ENCODE peak calls at places on chromosomes 12 and 14, in seven cellular contexts. Z is transverse colon, O is ovary, W is epithelial cell of esophagus, S is fibroblast of pulmonary artery, J is astrocyte of the spinal cord, L is cardiac muscle cell. R is an unnamed sample.
A peak's percentile ranks its signal among the peaks of the same experiment; 100 is the strongest.

GRCh38 chr14:89748004-89748403 is 206.5 kb downstream of the EFCAB11 start:
- DNase-seq in Z (no peak), O (no peak), S (no peak), L (no peak), W (peak; percentile 69), J (peak; percentile 14), R (no peak)

GRCh38 chr12:48001426-48002178 is 2.7 kb downstream of the COL2A1 start:
- DNase-seq in O (peak; percentile 55), S (peak; percentile 24), J (peak; percentile 29), L (peak; percentile 43), Z (peak; percentile 54), W (peak; percentile 69), R (no peak)

GRCh38 chr14:70013269-70013873 is 134.2 kb downstream of the SMOC1 start:
- DNase-seq in L (peak; percentile 25), W (peak; percentile 56), S (peak; percentile 23), Z (peak; percentile 52), J (no peak), O (no peak), R (peak; percentile 55)

GRCh38 chr14:95504135-95505029 is 12.1 kb downstream of the SYNE3 start:
- DNase-seq in W (no peak), L (peak; percentile 81), S (peak; percentile 82), J (peak; percentile 60), O (no peak), Z (no peak), R (peak; percentile 82)

GRCh38 chr14:54877015-54877702 is 25.5 kb downstream of the GCH1 start:
- DNase-seq in W (no peak), Z (no peak), O (no peak), L (peak; percentile 49), S (peak; percentile 42), J (no peak), R (no peak)

GRCh38 chr12:130495156-130495555 is 157.5 kb downstream of the PIWIL1 start:
- DNase-seq in S (no peak), L (no peak), W (no peak), Z (no peak), O (no peak), J (no peak), R (no peak)

GRCh38 chr14:67722293-67722692 is 20.6 kb downstream of the RDH12 start:
- DNase-seq in L (peak; percentile 75), S (peak; percentile 58), W (peak; percentile 25), O (peak; percentile 80), Z (peak; percentile 34), J (peak; percentile 27), R (no peak)

GRCh38 chr14:104262515-104263514 is 124.4 kb downstream of the KIF26A start:
- DNase-seq in W (no peak), J (no peak), O (peak; percentile 8), S (no peak), Z (peak; percentile 3), L (no peak), R (no peak)

GRCh38 chr14:37232907-37233481 is 35.3 kb downstream of the MIPOL1 start:
- DNase-seq in S (peak; percentile 71), O (no peak), Z (no peak), L (peak; percentile 68), W (peak; percentile 81), J (peak; percentile 66), R (peak; percentile 8)

GRCh38 chr12:20588057-20588456 is 107.1 kb upstream of the SLCO1C1 start:
- DNase-seq in W (no peak), O (no peak), Z (no peak), L (no peak), J (no peak), S (no peak), R (no peak)

GRCh38 chr14:62428429-62429203 is 616.6 kb downstream of the KCNH5 start:
- DNase-seq in W (peak; percentile 81), O (no peak), S (peak; percentile 77), L (peak; percentile 53), Z (no peak), J (peak; percentile 78), R (no peak)

GRCh38 chr14:96117101-96117897 is 78.1 kb downstream of the C14orf132 start:
- DNase-seq in Z (no peak), S (no peak), J (no peak), L (peak; percentile 27), O (no peak), W (peak; percentile 66), R (no peak)

GRCh38 chr12:19739195-19739776 is 300.0 kb downstream of the AEBP2 start:
- DNase-seq in L (peak; percentile 87), W (peak; percentile 64), Z (peak; percentile 16), O (no peak), J (peak; percentile 82), S (peak; percentile 90), R (peak; percentile 65)

GRCh38 chr12:29039013-29039412 is 110.1 kb upstream of the FAR2 start:
- DNase-seq in L (peak; percentile 98), S (peak; percentile 93), O (no peak), Z (no peak), J (peak; percentile 60), W (peak; percentile 20), R (no peak)

GRCh38 chr14:61524211-61524806 is 171.0 kb upstream of the HIF1A start:
- DNase-seq in O (no peak), J (peak; percentile 81), L (peak; percentile 88), Z (no peak), W (peak; percentile 73), S (peak; percentile 89), R (no peak)

GRCh38 chr12:27592548-27592947 is 68.5 kb downstream of the PPFIBP1 start:
- DNase-seq in S (peak; percentile 88), Z (no peak), W (peak; percentile 95), L (peak; percentile 72), J (peak; percentile 82), O (no peak), R (peak; percentile 46)

GRCh38 chr14:96567289-96567899 is 65.2 kb downstream of the PAPOLA start:
- DNase-seq in W (peak; percentile 46), Z (no peak), O (no peak), S (peak; percentile 67), J (peak; percentile 48), L (peak; percentile 65), R (peak; percentile 40)

GRCh38 chr14:72614365-72614764 is 279.5 kb downstream of the DPF3 start:
- DNase-seq in Z (no peak), L (no peak), J (no peak), W (no peak), O (no peak), S (no peak), R (no peak)

GRCh38 chr12:8465597-8465996 is 9.8 kb downstream of the CLEC6A start:
- DNase-seq in S (no peak), Z (no peak), J (no peak), W (no peak), L (no peak), O (no peak), R (no peak)

GRCh38 chr12:74957636-74958035 is 252.0 kb downstream of the KCNC2 start:
- DNase-seq in O (no peak), S (no peak), L (no peak), Z (no peak), W (no peak), J (no peak), R (no peak)

GRCh38 chr14:24079521-24080141 is 8.3 kb downstream of the CPNE6 start:
- DNase-seq in Z (no peak), J (no peak), S (no peak), L (no peak), O (no peak), W (no peak), R (no peak)

GRCh38 chr12:66149702-66150398 is 19.3 kb upstream of the LLPH start:
- DNase-seq in O (no peak), S (no peak), W (peak; percentile 12), J (no peak), Z (peak; percentile 64), L (peak; percentile 28), R (no peak)
- TF ChIP-seq CTCF in O (no peak), S (peak; percentile 21), W (peak; percentile 25), J (no peak), Z (peak; percentile 37), L (peak; percentile 10), R (no peak)

GRCh38 chr14:76538648-76539008 is 162.7 kb downstream of the ESRRB start:
- DNase-seq in O (no peak), Z (no peak), L (no peak), J (no peak), W (no peak), S (no peak), R (no peak)

GRCh38 chr14:76541594-76542219 is 165.8 kb downstream of the ESRRB start:
- DNase-seq in Z (no peak), W (no peak), S (no peak), J (no peak), L (no peak), O (no peak), R (no peak)

GRCh38 chr14:76539130-76539529 is 163.2 kb downstream of the ESRRB start:
- DNase-seq in S (no peak), O (no peak), Z (no peak), L (no peak), W (no peak), J (no peak), R (no peak)

GRCh38 chr14:76537912-76538647 is 162.1 kb downstream of the ESRRB start:
- DNase-seq in L (no peak), Z (no peak), O (no peak), J (no peak), S (no peak), W (no peak), R (no peak)
- H3K4me3 ChIP-seq in L (no peak overlapping the region), Z (no peak overlapping the region), O (no peak overlapping the region), J (no peak overlapping the region), S (no peak overlapping the region), W (no peak overlapping the region), R (no peak overlapping the region)

DNA sequence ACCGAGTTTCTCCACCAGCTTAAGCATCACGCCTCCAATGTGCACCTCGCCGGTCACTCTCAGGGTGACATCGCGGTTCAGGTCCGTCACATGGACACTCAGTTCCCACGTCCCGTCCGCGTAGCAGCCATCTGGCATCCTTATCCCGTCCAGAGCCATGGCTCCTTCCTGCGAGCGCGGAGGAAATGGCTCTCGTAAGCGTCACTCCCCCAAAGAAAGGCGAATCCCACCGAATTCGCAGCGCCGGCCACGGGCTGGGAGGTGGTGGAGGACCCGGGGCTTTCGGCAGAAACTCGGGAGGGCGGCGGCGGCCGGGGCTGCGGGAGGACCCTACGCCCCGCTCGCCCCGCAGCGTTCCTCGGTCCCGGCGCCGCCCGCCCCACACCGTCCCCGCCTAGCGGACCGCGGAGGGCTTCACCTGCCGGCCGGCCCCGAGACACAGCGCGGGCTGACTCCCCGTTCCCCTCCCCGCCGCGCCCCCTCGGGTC is 396 bp downstream of the FERMT2 start:
- DNase-seq in O (peak; percentile 72), S (peak; percentile 47), Z (peak; percentile 38), J (peak; percentile 51), L (peak; percentile 50), W (peak; percentile 39), R (peak; percentile 23)
- TF ChIP-seq CTCF in O (no peak), S (no peak), Z (no peak), J (no peak), L (no peak), W (no peak), R (no peak)

DNA sequence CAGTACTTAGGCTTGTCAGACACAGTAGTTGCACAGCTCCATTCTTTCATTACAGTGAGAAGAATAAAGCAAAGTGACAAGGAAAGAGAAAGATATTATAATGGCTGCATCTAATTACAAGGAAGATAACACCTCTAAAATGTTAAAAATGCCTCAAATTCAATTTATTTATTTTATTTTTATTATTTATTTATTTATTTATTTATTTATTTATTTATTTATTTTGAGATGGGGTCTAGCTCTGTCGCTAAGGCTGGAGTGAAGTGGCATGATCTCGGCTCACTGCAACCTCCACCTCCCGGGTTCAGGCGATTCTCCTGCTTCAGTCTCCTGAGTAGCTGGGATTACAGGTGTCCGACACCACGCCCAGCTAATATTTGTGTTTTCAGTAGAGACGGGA is 2.6 kb upstream of the CFAP54 start:
- DNase-seq in Z (no peak), J (no peak), S (no peak), W (no peak), L (no peak), O (no peak), R (no peak)
- H3K4me3 ChIP-seq in Z (no peak overlapping the region), J (no peak overlapping the region), S (no peak overlapping the region), W (no peak overlapping the region), L (no peak overlapping the region), O (no peak overlapping the region), R (no peak overlapping the region)

R was measured in GM12865.